ENCODE peak calls at places on chromosomes 6 and 20, in nine cellular contexts. T, M, F, A, E, J, Q, N and Z are unnamed samples.

GRCh38 chr6:157602521-157603288 is 220.3 kb upstream of the SNX9 start:
- DNase-seq in T (no peak), M (no peak), F (no peak), A (no peak), E (no peak), J (no peak), Q (no peak), N (no peak), Z (no peak)

GRCh38 chr6:100464910-100465700 is at the start of gene SIM1:
- DNase-seq in T (peak; percentile 43), M (no peak), F (peak; percentile 75), A (peak; percentile 31), E (no peak), J (no peak), Q (peak; percentile 92), N (no peak), Z (no peak)

GRCh38 chr20:25220021-25220730 is 24.7 kb downstream of the ENTPD6 start:
- DNase-seq in T (no peak), M (no peak), F (no peak), A (no peak), E (no peak), J (no peak), Q (no peak), N (no peak), Z (no peak)

GRCh38 chr20:19978511-19979210 is 38.5 kb upstream of the NAA20 start:
- DNase-seq in T (no peak), M (no peak), F (no peak), A (no peak), E (no peak), J (no peak), Q (no peak), N (no peak), Z (no peak)

GRCh38 chr6:169969372-169970099 is 218.1 kb downstream of the ERMARD start:
- DNase-seq in T (no peak), M (peak; percentile 23), F (no peak), A (no peak), E (no peak), J (no peak), Q (no peak), N (peak; percentile 46), Z (no peak)

GRCh38 chr6:15586528-15586927 is 76.3 kb downstream of the DTNBP1 start:
- DNase-seq in T (no peak), M (no peak), F (no peak), A (no peak), E (no peak), J (no peak), Q (no peak), N (no peak), Z (no peak)

GRCh38 chr6:159017757-159018559 is 18.0 kb upstream of the RSPH3 start:
- DNase-seq in T (no peak), M (no peak), F (no peak), A (no peak), E (no peak), J (no peak), Q (no peak), N (no peak), Z (no peak)

GRCh38 chr6:140043357-140043756 is 668.9 kb upstream of the CITED2 start:
- DNase-seq in T (no peak), M (no peak), F (no peak), A (no peak), E (no peak), J (no peak), Q (no peak), N (no peak), Z (no peak)

GRCh38 chr6:10410214-10410873 is 4.5 kb downstream of the TFAP2A start:
- DNase-seq in T (no peak), M (no peak), F (no peak), A (no peak), E (no peak), J (no peak), Q (no peak), N (no peak), Z (no peak)

GRCh38 chr6:143743256-143744166 is 65.7 kb downstream of the PHACTR2 start:
- DNase-seq in T (peak; percentile 51), M (no peak), F (no peak), A (peak; percentile 42), E (peak; percentile 82), J (no peak), Q (no peak), N (peak; percentile 70), Z (no peak)

GRCh38 chr20:51012357-51012756 is 10.6 kb downstream of the KCNG1 start:
- DNase-seq in T (no peak), M (no peak), F (no peak), A (no peak), E (no peak), J (no peak), Q (no peak), N (no peak), Z (no peak)

GRCh38 chr6:112620832-112621569 is 273.9 kb downstream of the RFPL4B start:
- DNase-seq in T (no peak), M (no peak), F (no peak), A (no peak), E (no peak), J (no peak), Q (no peak), N (no peak), Z (no peak)

GRCh38 chr6:11404845-11405244 is 132.7 kb upstream of the TMEM170B start:
- DNase-seq in T (no peak), M (no peak), F (no peak), A (no peak), E (no peak), J (no peak), Q (peak; percentile 88), N (no peak), Z (no peak)

GRCh38 chr20:59016795-59017492 is 2.3 kb upstream of the TUBB1 start:
- DNase-seq in T (no peak), M (no peak), F (no peak), A (no peak), E (peak; percentile 52), J (no peak), Q (no peak), N (no peak), Z (no peak)

GRCh38 chr6:157233156-157233555 is 90.2 kb downstream of the TMEM242 start:
- DNase-seq in T (no peak), M (no peak), F (no peak), A (no peak), E (no peak), J (no peak), Q (no peak), N (peak; percentile 20), Z (no peak)

GRCh38 chr20:19498756-19499155 is 259.3 kb upstream of the RIN2 start:
- DNase-seq in T (no peak), M (no peak), F (no peak), A (no peak), E (no peak), J (no peak), Q (no peak), N (no peak), Z (no peak)

GRCh38 chr6:43644940-43645612 is at the start of gene RSPH9:
- DNase-seq in T (peak; percentile 71), M (peak; percentile 63), F (peak; percentile 92), A (peak; percentile 82), E (no peak), J (no peak), Q (no peak), N (peak; percentile 83), Z (peak; percentile 42)

GRCh38 chr6:34152806-34153565 is 7.1 kb upstream of the GRM4 start:
- DNase-seq in T (no peak), M (no peak), F (no peak), A (no peak), E (no peak), J (no peak), Q (no peak), N (peak; percentile 46), Z (no peak)

GRCh38 chr6:157283900-157284737 is 39.2 kb downstream of the TMEM242 start:
- DNase-seq in T (no peak), M (no peak), F (no peak), A (no peak), E (no peak), J (no peak), Q (no peak), N (no peak), Z (no peak)

GRCh38 chr6:44179072-44179536 is 20.5 kb downstream of the CAPN11 start:
- DNase-seq in T (no peak), M (no peak), F (no peak), A (no peak), E (peak; percentile 60), J (no peak), Q (no peak), N (no peak), Z (no peak)

GRCh38 chr6:50816947-50817637 is 1.6 kb upstream of the TFAP2B start:
- DNase-seq in T (no peak), M (no peak), F (no peak), A (no peak), E (no peak), J (no peak), Q (no peak), N (no peak), Z (no peak)
- H3K27me3 ChIP-seq in T (no peaks in the 10 kb centered on the region), M (peaks cover 59% of the 10 kb centered on the region), F (peaks cover 69% of the 10 kb centered on the region), A (peaks cover 91% of the 10 kb centered on the region), E (peaks cover 6% of the 10 kb centered on the region), J (peaks cover 4% of the 10 kb centered on the region), Q (no peaks in the 10 kb centered on the region), N (peaks cover 37% of the 10 kb centered on the region), Z (peaks cover 74% of the 10 kb centered on the region)

GRCh38 chr20:48698507-48699267 is 129.1 kb downstream of the PREX1 start:
- DNase-seq in T (no peak), M (no peak), F (no peak), A (no peak), E (no peak), J (no peak), Q (no peak), N (peak; percentile 33), Z (no peak)
- TF ChIP-seq CTCF in T (no peak), M (no peak), F (peak; percentile 50), A (no peak), E (no peak), J (no peak), Q (no peak), N (no peak), Z (no peak)

DNA sequence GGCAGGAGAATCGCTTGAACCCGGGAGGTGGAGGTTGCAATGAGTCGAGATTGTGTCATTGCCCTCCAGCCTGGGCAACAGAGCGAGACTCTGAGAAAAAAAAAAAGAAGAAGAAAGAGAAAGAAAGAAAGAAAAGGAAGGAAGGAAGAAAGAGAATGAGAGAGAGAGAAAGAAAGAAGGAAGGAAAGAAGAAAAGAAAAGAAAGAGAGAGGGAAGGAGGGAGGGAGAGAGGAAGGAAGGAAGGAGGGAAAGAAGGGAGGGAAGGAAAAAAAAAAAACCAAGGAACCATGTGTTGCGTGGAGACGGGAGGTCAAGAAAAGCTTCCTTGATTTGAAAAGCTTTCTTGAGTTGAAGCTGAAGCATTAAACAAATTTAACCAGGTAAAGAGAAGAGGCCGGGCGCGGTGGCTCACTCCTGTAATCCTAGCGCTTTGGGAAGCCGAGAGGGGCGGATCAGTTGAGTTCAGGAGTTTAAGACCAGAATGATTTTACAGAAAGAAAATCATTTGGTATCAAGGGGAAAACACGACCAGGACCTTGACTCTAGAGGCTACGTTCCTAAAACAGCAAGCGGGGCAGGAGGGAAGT is 90.5 kb upstream of the PRSS16 start:
- DNase-seq in T (no peak), M (no peak), F (no peak), A (no peak), E (no peak), J (no peak), Q (no peak), N (no peak), Z (no peak)
- TF ChIP-seq EP300 in T (no peak), M (no peak), F (no peak), A (no peak), E (no peak), J (no peak), Q (no peak), N (no peak), Z (no peak)

GRCh38 chr6:20377623-20378265 is 23.9 kb upstream of the E2F3 start:
- DNase-seq in T (no peak), M (no peak), F (no peak), A (no peak), E (no peak), J (no peak), Q (no peak), N (no peak), Z (no peak)

GRCh38 chr6:20379231-20379630 is 22.4 kb upstream of the E2F3 start:
- DNase-seq in T (no peak), M (no peak), F (no peak), A (no peak), E (no peak), J (no peak), Q (no peak), N (no peak), Z (no peak)
- H3K27me3 ChIP-seq in T (no peaks in the 10 kb centered on the region), M (no peaks in the 10 kb centered on the region), F (no peaks in the 10 kb centered on the region), A (no peaks in the 10 kb centered on the region), E (no peaks in the 10 kb centered on the region), J (no peaks in the 10 kb centered on the region), Q (no peaks in the 10 kb centered on the region), N (no peaks in the 10 kb centered on the region), Z (no peaks in the 10 kb centered on the region)